ENCODE peak calls at places on chromosomes 11 and 22, in nine cellular contexts. X is foreskin fibroblast; W is kidney; V is bronchial epithelial cell; B is stimulated activated CD4-positive, alpha-beta T cell treated with anti-CD3 and anti-CD28 coated beads, Interleukin-1b, Interleukin-23, amount 100 ng/mL, for 24 hours; Z is activated naive CD8-positive, alpha-beta T cell treated with anti-CD3 and anti-CD28 coated beads, Interleukin-2, amount 50 U/mL, for 24 hours; G is HFFc6; L is Calu3; U is fibroblast of pulmonary artery. A is an unnamed sample.

GRCh38 chr11:91248199-91248807 is 976.3 kb upstream of the FAT3 start:
- DNase-seq in V (peak; percentile 50), X (peak; percentile 3), Z (peak; percentile 8), G (no peak), B (no peak), W (no peak), U (peak; percentile 59), L (peak; percentile 40), A (peak; percentile 17)

GRCh38 chr22:27107824-27108223 is 450.4 kb downstream of the MIAT start:
- DNase-seq in X (peak; percentile 75), B (no peak), V (peak; percentile 99), G (peak; percentile 92), L (peak; percentile 91), U (peak; percentile 88), Z (peak; percentile 5), W (peak; percentile 87), A (peak; percentile 67)

GRCh38 chr11:6320411-6321207 is at the start of gene CAVIN3:
- DNase-seq in G (peak; percentile 86), X (peak; percentile 90), B (peak; percentile 36), U (peak; percentile 83), Z (peak; percentile 86), W (peak; percentile 94), L (peak; percentile 77), V (peak; percentile 73), A (peak; percentile 93)

GRCh38 chr11:2237457-2238238 is 32.7 kb downstream of the ASCL2 start:
- DNase-seq in B (no peak), L (no peak), X (no peak), U (no peak), Z (no peak), V (no peak), G (no peak), W (no peak), A (no peak)

GRCh38 chr22:36328635-36329216 is 59.0 kb downstream of the MYH9 start:
- DNase-seq in U (peak; percentile 88), Z (peak; percentile 67), G (peak; percentile 91), V (peak; percentile 86), W (peak; percentile 95), L (no peak), B (no peak), X (peak; percentile 79), A (peak; percentile 89)

GRCh38 chr11:19073454-19074415 is 13.2 kb upstream of the MRGPRX2 start:
- DNase-seq in Z (no peak), B (no peak), G (no peak), W (no peak), U (no peak), L (no peak), V (no peak), X (no peak), A (no peak)

GRCh38 chr11:94849836-94850235 is 81.7 kb downstream of the AMOTL1 start:
- DNase-seq in V (no peak), Z (no peak), X (peak; percentile 14), B (no peak), U (peak; percentile 69), W (no peak), G (no peak), L (no peak), A (no peak)

GRCh38 chr11:8794677-8795103 is 112.1 kb downstream of the RPL27A start:
- DNase-seq in L (peak; percentile 55), U (no peak), V (no peak), G (no peak), W (no peak), Z (no peak), X (no peak), B (no peak), A (no peak)

GRCh38 chr11:10484461-10485180 is 29.6 kb downstream of the AMPD3 start:
- DNase-seq in L (no peak), Z (no peak), U (no peak), V (no peak), G (no peak), B (no peak), W (no peak), X (no peak), A (no peak)

GRCh38 chr11:63445720-63446119 is 45.2 kb downstream of the PLAAT5 start:
- DNase-seq in X (peak; percentile 45), Z (peak; percentile 3), V (peak; percentile 63), W (no peak), U (peak; percentile 3), L (no peak), G (peak; percentile 42), B (peak; percentile 2), A (peak; percentile 12)

GRCh38 chr11:106202935-106203620 is 125.6 kb downstream of the AASDHPPT start:
- DNase-seq in X (no peak), U (no peak), L (no peak), Z (no peak), G (no peak), B (no peak), V (no peak), W (no peak), A (no peak)

GRCh38 chr11:78203184-78203583 is 14.5 kb downstream of the USP35 start:
- DNase-seq in L (no peak), W (no peak), G (no peak), X (no peak), U (no peak), Z (no peak), V (no peak), B (no peak), A (no peak)

GRCh38 chr11:134489728-134490127 is 77.7 kb upstream of the B3GAT1 start:
- DNase-seq in U (no peak), W (no peak), Z (no peak), V (no peak), B (no peak), X (no peak), G (no peak), L (no peak), A (no peak)

GRCh38 chr22:44665115-44665514 is 36.9 kb upstream of the PRR5 start:
- DNase-seq in G (no peak), W (peak; percentile 51), Z (no peak), U (no peak), X (no peak), V (no peak), L (no peak), B (no peak), A (no peak)

GRCh38 chr11:79423736-79424135 is 17.1 kb downstream of the TENM4 start:
- DNase-seq in Z (no peak), V (no peak), W (no peak), X (no peak), B (no peak), U (no peak), G (no peak), L (no peak), A (no peak)

GRCh38 chr22:17982572-17983141 is 41.7 kb downstream of the MICAL3 start:
- DNase-seq in W (no peak), B (no peak), V (no peak), U (no peak), X (no peak), L (no peak), Z (no peak), G (no peak), A (no peak)

GRCh38 chr22:38220653-38221386 is 19.0 kb downstream of the MAFF start:
- DNase-seq in L (no peak), G (no peak), U (no peak), B (no peak), Z (no peak), X (no peak), V (no peak), W (no peak), A (no peak)